ENCODE peak calls at places on chromosomes 1 and 21, in five cellular contexts. K is aorta; X is activated CD8-positive, alpha-beta memory T cell treated with anti-CD3 and anti-CD28 coated beads, Interleukin-2, amount 50 U/mL, for 4 hours; B is dermis microvascular lymphatic vessel endothelial cell; C is HL-60. J is an unnamed sample.
A peak's percentile ranks its signal among the peaks of the same experiment; 100 is the strongest.

GRCh38 chr1:165988275-165988674 is 160.9 kb downstream of the UCK2 start:
- DNase-seq in K (no peak), X (no peak), B (no peak), C (no peak), J (no peak)

GRCh38 chr1:175511496-175511895 is 231.9 kb downstream of the TNR start:
- DNase-seq in X (no peak), K (no peak), B (peak; percentile 80), C (no peak), J (no peak)

GRCh38 chr1:234992065-234992464 is 136.6 kb downstream of the TOMM20 start:
- DNase-seq in C (no peak), K (no peak), B (no peak), X (no peak), J (no peak)

GRCh38 chr1:100539836-100540536 is 2.0 kb downstream of the GPR88 start:
- DNase-seq in K (peak; percentile 53), C (peak; percentile 36), B (peak; percentile 54), X (no peak), J (no peak)

GRCh38 chr1:198498881-198499280 is 41.6 kb downstream of the ATP6V1G3 start:
- DNase-seq in X (no peak), C (no peak), K (no peak), B (no peak), J (no peak)

GRCh38 chr1:64107041-64107440 is 96.4 kb upstream of the UBE2U start:
- DNase-seq in C (no peak), B (no peak), X (no peak), K (no peak), J (no peak)

GRCh38 chr1:200965111-200965510 is 58.4 kb downstream of the KIF21B start:
- DNase-seq in C (no peak), B (no peak), K (no peak), X (no peak), J (no peak)

GRCh38 chr1:225919906-225920305 is 4.1 kb downstream of the PYCR2 start:
- DNase-seq in C (peak; percentile 61), X (no peak), K (peak; percentile 92), B (peak; percentile 85), J (no peak)

GRCh38 chr1:169086603-169087455 is 19.7 kb upstream of the ATP1B1 start:
- DNase-seq in K (no peak), C (no peak), B (peak; percentile 17), X (no peak), J (no peak)

GRCh38 chr1:22108343-22109135 is 34.4 kb downstream of the WNT4 start:
- DNase-seq in C (no peak), B (no peak), X (no peak), K (no peak), J (no peak)

GRCh38 chr1:85078903-85079302 is 30.6 kb upstream of the MCOLN3 start:
- DNase-seq in C (no peak), K (no peak), B (no peak), X (no peak), J (no peak)

GRCh38 chr1:26703466-26703865 is 7.7 kb downstream of the ARID1A start:
- DNase-seq in K (no peak), X (no peak), B (no peak), C (no peak), J (no peak)

GRCh38 chr1:116292929-116293725 is 79.9 kb upstream of the ATP1A1 start:
- DNase-seq in B (no peak), K (no peak), X (no peak), C (no peak), J (no peak)

GRCh38 chr1:207088161-207088560 is 499 bp upstream of the C4BPB start:
- DNase-seq in C (no peak), X (no peak), K (no peak), B (no peak), J (no peak)

GRCh38 chr1:212482352-212483153 is 49.8 kb downstream of the NENF start:
- DNase-seq in K (no peak), B (no peak), C (no peak), X (no peak), J (peak; percentile 49)

GRCh38 chr1:54107131-54107530 is 45.7 kb downstream of the CDCP2 start:
- DNase-seq in K (no peak), B (peak; percentile 27), C (no peak), X (no peak), J (no peak)

GRCh38 chr1:155253797-155254196 is 1.5 kb downstream of the ENTREP3 start:
- DNase-seq in X (no peak), K (no peak), B (peak; percentile 12), C (no peak), J (no peak)

GRCh38 chr1:230196077-230196476 is 129.0 kb downstream of the GALNT2 start:
- DNase-seq in X (no peak), K (no peak), C (no peak), B (no peak), J (no peak)

GRCh38 chr1:110714419-110715107 is 39.8 kb upstream of the KCNA3 start:
- DNase-seq in B (no peak), C (no peak), K (no peak), X (no peak), J (no peak)

GRCh38 chr1:160144921-160145320 is 6.5 kb upstream of the ATP1A4 start:
- DNase-seq in B (no peak), C (no peak), X (no peak), K (no peak), J (no peak)

GRCh38 chr1:205714190-205714905 is 34.0 kb upstream of the SLC45A3 start:
- DNase-seq in B (no peak), C (peak; percentile 69), X (no peak), K (no peak), J (no peak)

GRCh38 chr1:223102797-223103533 is 40.1 kb downstream of the TLR5 start:
- DNase-seq in X (no peak), B (peak; percentile 97), K (no peak), C (no peak), J (no peak)

GRCh38 chr1:87733421-87733820 is 404.7 kb downstream of the LMO4 start:
- DNase-seq in K (no peak), X (no peak), C (no peak), B (no peak), J (no peak)

GRCh38 chr1:210631399-210631798 is 302.7 kb downstream of the HHAT start:
- DNase-seq in X (no peak), K (no peak), C (no peak), B (no peak), J (no peak)

GRCh38 chr1:226577401-226578180 is 29.0 kb downstream of the STUM start:
- DNase-seq in B (no peak), K (no peak), X (no peak), C (no peak), J (no peak)

GRCh38 chr1:19758227-19758830 is 41.4 kb downstream of the TMCO4 start:
- DNase-seq in X (no peak), K (no peak), C (no peak), B (no peak), J (no peak)

GRCh38 chr21:27112186-27112585 is 145.3 kb upstream of the ADAMTS5 start:
- DNase-seq in C (no peak), B (no peak), X (no peak), K (no peak), J (no peak)

GRCh38 chr1:200452850-200453543 is 43.2 kb upstream of the ZNF281 start:
- DNase-seq in X (no peak), C (no peak), B (no peak), K (no peak), J (no peak)

GRCh38 chr1:155124503-155125463 is 2.9 kb upstream of the EFNA1 start:
- DNase-seq in X (no peak), C (no peak), B (peak; percentile 84), K (no peak), J (no peak)

GRCh38 chr1:56146449-56146848 is 432.9 kb downstream of the PLPP3 start:
- DNase-seq in X (no peak), K (no peak), B (peak; percentile 45), C (no peak), J (no peak)

GRCh38 chr1:198903203-198903602 is 264.4 kb downstream of the PTPRC start:
- DNase-seq in X (no peak), B (no peak), C (no peak), K (no peak), J (no peak)

GRCh38 chr1:108590947-108591346 is 31.0 kb downstream of the EEIG2 start:
- DNase-seq in X (no peak), K (no peak), B (peak; percentile 98), C (no peak), J (no peak)

J was measured in natural killer cell treated with Interleukin-12 subunit alpha and Interleukin-12 subunit beta and Interleukin-15 and Interleukin-18, amount 100 ng/mL, for 72 hours.